ENCODE peak calls at places on chromosome X, in four cellular contexts. U is activated naive CD4-positive, alpha-beta T cell treated with Interleukin-2 at 50 U/mL for 16 hours; W is IMR-90; V is A549. G is an unnamed sample.

GRCh38 chrX:13009844-13010243 is 34.6 kb downstream of the FAM9C start:
- DNase-seq in V (no peak), W (peak), U (no peak), G (no peak)

GRCh38 chrX:23332101-23332887 is 2.4 kb upstream of the PTCHD1 start:
- DNase-seq in W (no peak), U (no peak), V (no peak), G (no peak)

GRCh38 chrX:105323951-105324350 is 103.5 kb upstream of the TEX13A start:
- DNase-seq in V (no peak), W (peak), U (no peak), G (no peak)

GRCh38 chrX:17788439-17788838 is 51.1 kb downstream of the SCML1 start:
- DNase-seq in U (peak), V (peak), W (peak), G (no peak)

GRCh38 chrX:9285342-9285771 is 179.5 kb upstream of the TBL1X start:
- DNase-seq in V (no peak), U (peak), W (no peak), G (no peak)

GRCh38 chrX:31240982-31241381 is 169.1 kb upstream of the FTHL17 start:
- DNase-seq in W (no peak), U (no peak), V (no peak), G (no peak)

GRCh38 chrX:7270018-7270417 is 122.1 kb upstream of the PUDP start:
- DNase-seq in V (no peak), U (no peak), W (peak), G (no peak)

GRCh38 chrX:57677132-57677858 is 2.8 kb downstream of the NLRP2B start:
- DNase-seq in U (no peak), W (no peak), V (no peak), G (no peak)

GRCh38 chrX:71637848-71638247 is 19.5 kb upstream of the CXCR3 start:
- DNase-seq in V (no peak), W (peak), U (no peak), G (no peak)

GRCh38 chrX:48533165-48533564 is 6.3 kb upstream of the TBC1D25 start:
- DNase-seq in U (no peak), W (no peak), V (no peak), G (no peak)

GRCh38 chrX:150219374-150220185 is 143.5 kb upstream of the MAMLD1 start:
- DNase-seq in V (peak), U (no peak), W (peak), G (no peak)

G was measured in NK-92 treated with Interleukin-12 subunit alpha and Interleukin-12 subunit beta, amount 100 ng/mL, for 24 hours.